ENCODE peak calls at places on chromosome 11, in six cellular contexts. L, C, H, N, O and A are unnamed samples.

GRCh38 chr11:40338739-40339138 is 1120.7 kb downstream of the LRRC4C start:
- DNase-seq in L (no peak), C (no peak), H (no peak), N (no peak), O (no peak), A (no peak)

GRCh38 chr11:66950113-66950535 is 8.1 kb downstream of the PC start:
- DNase-seq in L (peak; percentile 35), C (no peak), H (peak; percentile 100), N (peak; percentile 69), O (no peak), A (no peak)

GRCh38 chr11:117855452-117855851 is 21.0 kb downstream of the FXYD6 start:
- DNase-seq in L (no peak), C (no peak), H (no peak), N (no peak), O (no peak), A (peak; percentile 13)

GRCh38 chr11:76629853-76630599 is 40.5 kb downstream of the LRRC32 start:
- DNase-seq in L (no peak), C (no peak), H (no peak), N (peak; percentile 89), O (no peak), A (no peak)

GRCh38 chr11:81869337-81870065 is 864.2 kb downstream of the FAM181B start:
- DNase-seq in L (peak; percentile 84), C (peak; percentile 76), H (no peak), N (no peak), O (no peak), A (peak; percentile 83)

GRCh38 chr11:111231836-111232235 is 13.7 kb upstream of the POU2AF2 start:
- DNase-seq in L (no peak), C (no peak), H (no peak), N (no peak), O (no peak), A (no peak)

GRCh38 chr11:117816151-117816741 is 8.3 kb downstream of the FXYD2 start:
- DNase-seq in L (no peak), C (no peak), H (no peak), N (no peak), O (no peak), A (no peak)

GRCh38 chr11:5705688-5706087 is 16.1 kb downstream of the TRIM22 start:
- DNase-seq in L (no peak), C (no peak), H (no peak), N (no peak), O (no peak), A (no peak)

GRCh38 chr11:44275961-44276550 is 33.9 kb downstream of the ALX4 start:
- DNase-seq in L (no peak), C (no peak), H (no peak), N (no peak), O (no peak), A (no peak)

GRCh38 chr11:74577624-74578396 is 14.6 kb upstream of the POLD3 start:
- DNase-seq in L (no peak), C (no peak), H (no peak), N (no peak), O (no peak), A (no peak)

GRCh38 chr11:69539416-69540117 is 58.1 kb downstream of the LINC01488 start:
- DNase-seq in L (no peak), C (no peak), H (no peak), N (peak; percentile 64), O (peak; percentile 36), A (no peak)

GRCh38 chr11:581752-582151 is 5.5 kb downstream of the PHRF1 start:
- DNase-seq in L (no peak), C (no peak), H (no peak), N (no peak), O (no peak), A (no peak)

GRCh38 chr11:102761646-102762238 is 18.7 kb downstream of the MMP10 start:
- DNase-seq in L (no peak), C (no peak), H (no peak), N (no peak), O (no peak), A (no peak)

GRCh38 chr11:59285716-59286260 is 72.9 kb upstream of the OR5AN1 start:
- DNase-seq in L (no peak), C (no peak), H (no peak), N (no peak), O (no peak), A (no peak)

GRCh38 chr11:118180300-118180703 is 3.9 kb upstream of the SCN2B start:
- DNase-seq in L (no peak), C (no peak), H (no peak), N (no peak), O (peak; percentile 92), A (no peak)

GRCh38 chr11:70005107-70005818 is 72.9 kb upstream of the ANO1 start:
- DNase-seq in L (no peak), C (no peak), H (no peak), N (peak; percentile 79), O (no peak), A (no peak)

GRCh38 chr11:86138958-86139357 is 70.1 kb upstream of the PICALM start:
- DNase-seq in L (peak; percentile 14), C (peak; percentile 22), H (no peak), N (no peak), O (no peak), A (no peak)

GRCh38 chr11:2943711-2944118 is 14.5 kb upstream of the PHLDA2 start:
- DNase-seq in L (no peak), C (no peak), H (no peak), N (peak; percentile 28), O (no peak), A (peak; percentile 61)

GRCh38 chr11:15289718-15290117 is 175.0 kb downstream of the INSC start:
- DNase-seq in L (no peak), C (no peak), H (no peak), N (no peak), O (no peak), A (no peak)

GRCh38 chr11:47373876-47374820 is 4.2 kb downstream of the SPI1 start:
- DNase-seq in L (peak; percentile 87), C (peak; percentile 83), H (peak; percentile 87), N (peak; percentile 91), O (peak; percentile 77), A (peak; percentile 94)

GRCh38 chr11:78802058-78802633 is 227.5 kb upstream of the NARS2 start:
- DNase-seq in L (no peak), C (no peak), H (no peak), N (no peak), O (no peak), A (no peak)

GRCh38 chr11:35036642-35037041 is 102.3 kb upstream of the CD44 start:
- DNase-seq in L (no peak), C (no peak), H (no peak), N (no peak), O (no peak), A (no peak)

GRCh38 chr11:14114786-14115185 is 152.3 kb downstream of the SPON1 start:
- DNase-seq in L (no peak), C (no peak), H (no peak), N (no peak), O (no peak), A (no peak)

GRCh38 chr11:45079943-45080719 is 66.3 kb upstream of the PRDM11 start:
- DNase-seq in L (peak; percentile 55), C (peak; percentile 55), H (no peak), N (no peak), O (peak; percentile 16), A (peak; percentile 86)

GRCh38 chr11:80136991-80137390 is 696.2 kb upstream of the TENM4 start:
- DNase-seq in L (no peak), C (no peak), H (no peak), N (no peak), O (no peak), A (no peak)

GRCh38 chr11:15969701-15970329 is 386.5 kb downstream of the SOX6 start:
- DNase-seq in L (no peak), C (no peak), H (no peak), N (no peak), O (no peak), A (no peak)

GRCh38 chr11:20530942-20531703 is 68.3 kb upstream of the SLC6A5 start:
- DNase-seq in L (no peak), C (no peak), H (no peak), N (no peak), O (no peak), A (no peak)

GRCh38 chr11:96050435-96051182 is 126.7 kb upstream of the MTMR2 start:
- DNase-seq in L (no peak), C (no peak), H (peak; percentile 5), N (no peak), O (no peak), A (no peak)

GRCh38 chr11:11558826-11559225 is 63.0 kb downstream of the GALNT18 start:
- DNase-seq in L (no peak), C (no peak), H (no peak), N (no peak), O (no peak), A (no peak)